ENCODE peak calls at places on chromosomes 7 and 10, in six cellular contexts. C is nucleus accumbens; L is AG10803; O is mesothelial cell of epicardium; V is NCI-H460; K is activated CD4-positive, alpha-beta T cell treated with anti-CD3 and anti-CD28 coated beads for 24 hours. P is an unnamed sample.
A peak's percentile ranks its signal among the peaks of the same experiment; 100 is the strongest.

GRCh38 chr10:1399431-1400120 is 337.7 kb downstream of the ADARB2 start:
- DNase-seq in C (no peak), L (no peak), O (peak; percentile 28), V (no peak), K (no peak), P (no peak)

GRCh38 chr7:123643495-123644428 is 11.9 kb upstream of the LMOD2 start:
- DNase-seq in C (no peak), L (peak; percentile 43), O (no peak), V (peak; percentile 7), K (no peak), P (peak; percentile 68)

GRCh38 chr7:69517985-69518731 is 80.1 kb upstream of the AUTS2 start:
- DNase-seq in C (peak; percentile 29), L (peak; percentile 84), O (no peak), V (no peak), K (no peak), P (no peak)

GRCh38 chr10:99742701-99743100 is 10.7 kb downstream of the CUTC start:
- DNase-seq in C (no peak), L (peak; percentile 42), O (no peak), V (no peak), K (no peak), P (peak; percentile 51)

GRCh38 chr7:92691578-92691977 is 101.4 kb upstream of the FAM133B start:
- DNase-seq in C (no peak), L (peak; percentile 64), O (no peak), V (peak; percentile 74), K (peak; percentile 17), P (peak; percentile 71)

GRCh38 chr7:104328970-104329825 is 795 bp downstream of the LHFPL3 start:
- DNase-seq in C (no peak), L (no peak), O (peak; percentile 37), V (no peak), K (no peak), P (no peak)

GRCh38 chr7:50618281-50618680 is 53.1 kb upstream of the DDC start:
- DNase-seq in C (no peak), L (no peak), O (no peak), V (no peak), K (no peak), P (no peak)

GRCh38 chr7:81769891-81770818 is at the start of gene HGF:
- DNase-seq in C (peak; percentile 55), L (peak; percentile 59), O (peak; percentile 41), V (no peak), K (no peak), P (peak; percentile 63)

GRCh38 chr7:128021361-128021760 is 9.9 kb downstream of the LRRC4 start:
- DNase-seq in C (no peak), L (no peak), O (no peak), V (no peak), K (no peak), P (peak; percentile 48)

GRCh38 chr7:127550247-127550646 is 35.1 kb downstream of the GCC1 start:
- DNase-seq in C (no peak), L (no peak), O (no peak), V (no peak), K (no peak), P (no peak)